ENCODE peak calls at places on chromosome 2, in seven cellular contexts. S is MM.1S, C is suprapubic skin, B is pancreas, X is brain microvascular endothelial cell, F is gastrocnemius medialis, Y is fibroblast of lung. Z is an unnamed sample. For H3K36me3, the result is how much of the 10 kb centered on the place peaks cover.

GRCh38 chr2:191846787-191847620 is at the start of gene CAVIN2:
- DNase-seq in S (no peak), C (peak), B (peak), X (peak), F (peak), Y (peak), Z (peak)

GRCh38 chr2:127275789-127276188 is 18.2 kb downstream of the ERCC3 start:
- DNase-seq in S (no peak), C (no peak), B (no peak), X (no peak), F (no peak), Y (no peak), Z (no peak)

GRCh38 chr2:7648381-7648780 is 731.2 kb downstream of the RNF144A start:
- DNase-seq in S (no peak), C (no peak), B (no peak), X (no peak), F (no peak), Y (no peak), Z (no peak)

GRCh38 chr2:147198651-147199171 is 646.1 kb upstream of the ACVR2A start:
- DNase-seq in S (no peak), C (no peak), B (no peak), X (no peak), F (no peak), Y (peak), Z (no peak)

GRCh38 chr2:100820346-100821254 is 661 bp downstream of the NPAS2 start:
- DNase-seq in S (no peak), C (no peak), B (peak), X (no peak), F (no peak), Y (no peak), Z (no peak)

GRCh38 chr2:45264227-45265225 is 255.3 kb upstream of the SIX2 start:
- DNase-seq in S (no peak), C (no peak), B (no peak), X (peak), F (no peak), Y (no peak), Z (no peak)

GRCh38 chr2:112055833-112056625 is 960 bp downstream of the TMEM87B start:
- DNase-seq in S (peak), C (peak), B (peak), X (peak), F (peak), Y (peak), Z (peak)

GRCh38 chr2:225353579-225354085 is 45.9 kb upstream of the NYAP2 start:
- DNase-seq in S (no peak), C (no peak), B (no peak), X (no peak), F (no peak), Y (peak), Z (no peak)

GRCh38 chr2:75560022-75560767 is 544 bp downstream of the EVA1A start:
- DNase-seq in S (peak), C (no peak), B (peak), X (peak), F (no peak), Y (peak), Z (no peak)

GRCh38 chr2:131419447-131419846 is 55.5 kb upstream of the RAB6D start:
- DNase-seq in S (no peak), C (no peak), B (no peak), X (no peak), F (no peak), Y (peak), Z (no peak)

GRCh38 chr2:142179686-142180085 is 48.9 kb upstream of the LRP1B start:
- DNase-seq in S (no peak), C (no peak), B (no peak), X (no peak), F (no peak), Y (no peak), Z (no peak)

GRCh38 chr2:182220318-182220717 is 206.5 kb downstream of the PDE1A start:
- DNase-seq in S (no peak), C (no peak), B (no peak), X (no peak), F (no peak), Y (no peak), Z (no peak)

GRCh38 chr2:17981936-17982335 is 103.5 kb downstream of the KCNS3 start:
- DNase-seq in S (no peak), C (no peak), B (no peak), X (no peak), F (no peak), Y (no peak), Z (no peak)

GRCh38 chr2:64880193-64880951 is 108.8 kb upstream of the SLC1A4 start:
- DNase-seq in S (no peak), C (no peak), B (no peak), X (no peak), F (no peak), Y (no peak), Z (no peak)

GRCh38 chr2:118834901-118835738 is 12.3 kb downstream of the EN1 start:
- DNase-seq in S (no peak), C (peak), B (no peak), X (no peak), F (peak), Y (no peak), Z (no peak)

GRCh38 chr2:98348066-98348561 is 1.9 kb downstream of the CNGA3 start:
- DNase-seq in S (no peak), C (no peak), B (no peak), X (no peak), F (no peak), Y (no peak), Z (no peak)

GRCh38 chr2:168079236-168079635 is 168.2 kb downstream of the STK39 start:
- DNase-seq in S (no peak), C (no peak), B (no peak), X (no peak), F (no peak), Y (no peak), Z (no peak)

GRCh38 chr2:29347774-29348465 is 232.7 kb downstream of the CLIP4 start:
- DNase-seq in S (no peak), C (no peak), B (no peak), X (no peak), F (no peak), Y (no peak), Z (no peak)

GRCh38 chr2:112889976-112890375 is 21.0 kb upstream of the IL37 start:
- DNase-seq in S (no peak), C (no peak), B (no peak), X (no peak), F (no peak), Y (no peak), Z (no peak)

GRCh38 chr2:215981135-215981534 is 32.2 kb downstream of the MREG start:
- DNase-seq in S (no peak), C (no peak), B (no peak), X (no peak), F (no peak), Y (no peak), Z (no peak)

GRCh38 chr2:190344275-190344827 is 962 bp downstream of the INPP1 start:
- DNase-seq in S (peak), C (no peak), B (peak), X (no peak), F (peak), Y (peak), Z (peak)

GRCh38 chr2:85830645-85831044 is 58.1 kb downstream of the ST3GAL5 start:
- DNase-seq in S (peak), C (no peak), B (no peak), X (no peak), F (no peak), Y (no peak), Z (no peak)

GRCh38 chr2:101823849-101824248 is 126.3 kb downstream of the MAP4K4 start:
- DNase-seq in S (no peak), C (no peak), B (no peak), X (no peak), F (no peak), Y (peak), Z (no peak)

GRCh38 chr2:126894585-126895182 is 4.0 kb upstream of the TEX51 start:
- DNase-seq in S (no peak), C (peak), B (no peak), X (no peak), F (no peak), Y (no peak), Z (no peak)

GRCh38 chr2:240894006-240894405 is 1.9 kb downstream of the MAB21L4 start:
- DNase-seq in S (no peak), C (no peak), B (no peak), X (no peak), F (no peak), Y (no peak), Z (no peak)

GRCh38 chr2:234500394-234501006 is 3.6 kb upstream of the ARL4C start:
- DNase-seq in S (peak), C (no peak), B (peak), X (peak), F (no peak), Y (peak), Z (no peak)

GRCh38 chr2:67013821-67014220 is 383.3 kb upstream of the ETAA1 start:
- DNase-seq in S (no peak), C (no peak), B (no peak), X (no peak), F (no peak), Y (no peak), Z (no peak)

GRCh38 chr2:129193961-129194360 is 785.5 kb upstream of the RAB6C start:
- DNase-seq in S (no peak), C (no peak), B (no peak), X (no peak), F (no peak), Y (no peak), Z (no peak)

GRCh38 chr2:17780546-17780945 is 26.6 kb downstream of the GEN1 start:
- DNase-seq in S (no peak), C (no peak), B (no peak), X (no peak), F (no peak), Y (peak), Z (no peak)

GRCh38 chr2:98295721-98296414 is 50.4 kb upstream of the CNGA3 start:
- DNase-seq in S (no peak), C (no peak), B (no peak), X (no peak), F (no peak), Y (no peak), Z (no peak)

GRCh38 chr2:216478151-216478550 is 20.5 kb upstream of the RPL37A start:
- DNase-seq in S (no peak), C (no peak), B (peak), X (peak), F (no peak), Y (peak), Z (no peak)

GRCh38 chr2:197298609-197299008 is 12.0 kb downstream of the ANKRD44 start:
- DNase-seq in S (no peak), C (no peak), B (no peak), X (no peak), F (no peak), Y (no peak), Z (no peak)

GRCh38 chr2:13193900-13194299 is 477.2 kb downstream of the TRIB2 start:
- DNase-seq in S (peak), C (no peak), B (no peak), X (peak), F (no peak), Y (peak), Z (no peak)

GRCh38 chr2:64905338-64906024 is 83.7 kb upstream of the SLC1A4 start:
- DNase-seq in S (no peak), C (no peak), B (no peak), X (no peak), F (peak), Y (no peak), Z (no peak)

GRCh38 chr2:26898480-26899058 is 50.6 kb downstream of the DPYSL5 start:
- DNase-seq in S (no peak), C (peak), B (no peak), X (no peak), F (no peak), Y (no peak), Z (no peak)

GRCh38 chr2:79906149-79906548 is 393.3 kb downstream of the CTNNA2 start:
- DNase-seq in S (no peak), C (no peak), B (no peak), X (no peak), F (no peak), Y (no peak), Z (no peak)

GRCh38 chr2:79910643-79911042 is 393.9 kb downstream of the LRRTM1 start:
- DNase-seq in S (no peak), C (no peak), B (no peak), X (no peak), F (no peak), Y (no peak), Z (no peak)

GRCh38 chr2:79903601-79904000 is 390.8 kb downstream of the CTNNA2 start:
- DNase-seq in S (no peak), C (no peak), B (no peak), X (no peak), F (no peak), Y (no peak), Z (no peak)

GRCh38 chr2:79909521-79909920 is 395.0 kb downstream of the LRRTM1 start:
- DNase-seq in S (no peak), C (no peak), B (no peak), X (no peak), F (no peak), Y (no peak), Z (no peak)
- TF ChIP-seq CTCF in S (no peak), C (no peak), B (no peak), X (no peak), F (no peak), Y (no peak), Z (no peak)

GRCh38 chr2:9966491-9967022 is 15.1 kb downstream of the GRHL1 start:
- DNase-seq in S (peak), C (no peak), B (no peak), X (no peak), F (no peak), Y (no peak), Z (no peak)
- H3K36me3 ChIP-seq in S (under half), C (under half), B (under half), X (under half), F (under half), Y (under half), Z (under half)

GRCh38 chr2:55420901-55421300 is 1.2 kb upstream of the CCDC88A start:
- DNase-seq in S (no peak), C (no peak), B (no peak), X (no peak), F (no peak), Y (no peak), Z (no peak)

GRCh38 chr2:55419236-55419513 is 481 bp downstream of the CCDC88A start:
- DNase-seq in S (no peak), C (no peak), B (no peak), X (no peak), F (peak), Y (peak), Z (no peak)

GRCh38 chr2:55418512-55419235 is 982 bp downstream of the CCDC88A start:
- DNase-seq in S (no peak), C (no peak), B (no peak), X (no peak), F (no peak), Y (peak), Z (no peak)

GRCh38 chr2:55420244-55420713 is 623 bp upstream of the CCDC88A start:
- DNase-seq in S (no peak), C (no peak), B (no peak), X (no peak), F (no peak), Y (no peak), Z (no peak)

DNA sequence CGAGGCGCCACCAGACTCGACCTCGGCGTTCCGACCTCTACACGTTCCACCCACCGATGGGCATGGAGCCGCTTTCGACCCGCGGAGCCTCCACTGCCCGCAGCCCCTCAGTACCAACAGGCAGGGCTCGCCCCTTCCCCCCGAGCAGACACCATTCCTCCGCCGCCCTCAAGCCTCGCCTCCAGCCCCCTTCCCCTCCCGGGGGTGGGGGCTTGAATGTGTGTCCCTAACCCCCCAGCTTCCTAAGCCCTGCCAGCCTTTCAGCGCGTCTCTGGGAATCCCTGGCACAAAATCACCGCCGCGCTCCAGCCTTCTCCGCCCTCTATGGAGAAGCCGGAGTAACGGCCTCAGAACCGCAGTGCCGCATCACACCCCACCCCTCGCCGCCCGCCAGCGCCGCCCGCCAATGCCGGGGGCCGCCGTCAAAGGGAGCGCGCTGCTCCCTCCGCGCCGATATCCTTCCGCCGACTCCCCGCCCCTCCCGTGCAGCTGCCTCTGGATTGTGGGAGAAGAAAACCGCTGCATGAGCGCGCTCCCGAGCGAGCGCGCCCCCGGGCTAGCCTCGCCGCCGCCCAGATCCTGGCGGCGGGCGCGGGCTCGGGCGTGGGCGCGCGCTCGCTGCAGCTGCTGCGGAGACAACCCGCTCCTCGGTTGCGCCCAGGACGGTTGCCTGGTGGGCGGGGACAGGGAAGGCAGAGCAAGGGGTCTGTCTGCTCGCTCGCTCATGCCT is at the start of gene CCDC88A:
- DNase-seq in S (peak), C (peak), B (peak), X (peak), F (peak), Y (peak), Z (peak)
- TF ChIP-seq CTCF in S (no peak), C (no peak), B (no peak), X (peak), F (peak), Y (peak), Z (no peak)

GRCh38 chr2:200863655-200864205 is 728 bp downstream of the CLK1 start:
- DNase-seq in S (no peak), C (no peak), B (no peak), X (no peak), F (no peak), Y (peak), Z (no peak)

GRCh38 chr2:200862532-200863000 is 1.9 kb downstream of the CLK1 start:
- DNase-seq in S (peak), C (no peak), B (peak), X (peak), F (peak), Y (peak), Z (no peak)

GRCh38 chr2:200864206-200864976 is at the start of gene CLK1:
- DNase-seq in S (peak), C (peak), B (peak), X (peak), F (peak), Y (peak), Z (peak)

GRCh38 chr2:200860092-200860795 is 4.2 kb downstream of the CLK1 start:
- DNase-seq in S (no peak), C (no peak), B (peak), X (peak), F (no peak), Y (peak), Z (no peak)

GRCh38 chr2:200861617-200862016 is 2.8 kb downstream of the CLK1 start:
- DNase-seq in S (no peak), C (no peak), B (no peak), X (no peak), F (no peak), Y (no peak), Z (no peak)
- H3K36me3 ChIP-seq in S (under half), C (under half), B (under half), X (half or more), F (under half), Y (under half), Z (under half)

GRCh38 chr2:58135861-58136260 is 89.3 kb downstream of the VRK2 start:
- DNase-seq in S (no peak), C (no peak), B (no peak), X (no peak), F (no peak), Y (no peak), Z (no peak)

GRCh38 chr2:58130238-58130637 is 83.6 kb downstream of the VRK2 start:
- DNase-seq in S (no peak), C (no peak), B (no peak), X (no peak), F (no peak), Y (no peak), Z (no peak)

GRCh38 chr2:58127111-58127510 is 80.5 kb downstream of the VRK2 start:
- DNase-seq in S (no peak), C (no peak), B (no peak), X (no peak), F (no peak), Y (no peak), Z (no peak)

GRCh38 chr2:58133395-58133794 is 86.8 kb downstream of the VRK2 start:
- DNase-seq in S (no peak), C (no peak), B (no peak), X (peak), F (no peak), Y (no peak), Z (no peak)

GRCh38 chr2:58131191-58132011 is 84.8 kb downstream of the VRK2 start:
- DNase-seq in S (no peak), C (no peak), B (peak), X (peak), F (no peak), Y (peak), Z (no peak)
- TF ChIP-seq CTCF in S (peak), C (no peak), B (no peak), X (peak), F (no peak), Y (peak), Z (no peak)

DNA sequence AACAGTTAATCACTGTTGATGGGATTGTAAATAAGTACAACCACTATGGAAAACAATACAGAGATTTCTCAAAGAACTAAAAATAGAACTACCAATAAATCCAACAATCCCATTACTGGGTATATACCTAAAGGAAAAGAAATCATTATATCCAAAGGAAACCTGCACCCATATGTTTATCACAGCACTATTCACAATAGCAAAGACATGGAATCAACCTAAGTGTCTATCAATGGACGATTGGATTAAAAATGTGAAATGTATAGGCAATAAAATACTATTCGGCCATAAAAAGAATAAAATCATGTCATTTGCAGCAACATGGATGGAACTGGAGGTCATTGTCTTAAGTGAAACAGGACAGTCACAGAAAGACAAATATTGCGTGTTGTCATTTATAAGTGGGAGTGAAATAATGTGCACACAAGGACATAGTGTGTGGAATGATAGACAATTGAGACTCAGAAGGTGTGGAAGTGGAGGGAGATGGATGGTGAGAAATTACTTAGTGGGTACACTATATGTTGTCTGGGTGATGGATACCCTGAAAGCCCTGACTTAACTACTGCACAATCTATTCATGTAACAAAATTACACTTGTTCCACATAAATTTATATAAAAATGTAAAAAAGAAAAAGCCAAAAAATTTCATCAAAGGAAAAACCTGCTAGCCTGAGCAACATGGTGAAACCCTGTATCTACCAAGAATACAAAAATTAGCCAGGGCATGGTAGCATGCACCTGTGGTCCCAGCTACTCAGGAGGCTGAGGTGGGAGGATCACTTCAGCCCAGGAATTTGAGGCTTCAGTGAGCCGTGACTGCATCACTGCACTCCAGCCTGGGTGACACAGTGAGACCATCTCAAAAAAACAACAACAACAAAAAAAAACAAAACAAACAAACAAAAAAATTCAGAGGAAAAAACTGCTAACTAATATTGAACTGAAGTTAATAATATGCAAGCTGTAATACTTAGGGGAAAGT is 12.6 kb downstream of the APOB start:
- DNase-seq in S (no peak), C (no peak), B (no peak), X (no peak), F (no peak), Y (no peak), Z (no peak)
- H3K36me3 ChIP-seq in S (under half), C (under half), B (under half), X (under half), F (under half), Y (under half), Z (under half)

GRCh38 chr2:203583084-203583695 is 48.1 kb upstream of the RAPH1 start:
- DNase-seq in S (no peak), C (no peak), B (no peak), X (no peak), F (no peak), Y (peak), Z (no peak)
- TF ChIP-seq CTCF in S (no peak), C (no peak), B (no peak), X (no peak), F (no peak), Y (no peak), Z (no peak)